ENCODE peak calls at places on chromosomes 6 and 20, in four cellular contexts. One of them, this sample, is unnamed.

GRCh38 chr20:47934761-47935160 is 149.5 kb upstream of the SULF2 start:
- DNase-seq in prostate gland: no peak
- DNase-seq in GM23338: no peak
- DNase-seq in CD4-positive, alpha-beta T cell: no peak
- DNase-seq in this sample: no peak

GRCh38 chr6:100342830-100343229 is 121.9 kb downstream of the SIM1 start:
- DNase-seq in GM23338: no peak
- DNase-seq in prostate gland: no peak
- DNase-seq in CD4-positive, alpha-beta T cell: no peak
- DNase-seq in this sample: no peak

GRCh38 chr6:46490425-46491200 is 636 bp downstream of the RCAN2 start:
- DNase-seq in GM23338: peak
- DNase-seq in prostate gland: no peak
- DNase-seq in CD4-positive, alpha-beta T cell: no peak
- DNase-seq in this sample: no peak

GRCh38 chr6:30776361-30777223 is 32.2 kb upstream of the IER3 start:
- DNase-seq in CD4-positive, alpha-beta T cell: no peak
- DNase-seq in GM23338: no peak
- DNase-seq in prostate gland: no peak
- DNase-seq in this sample: no peak

GRCh38 chr6:45625191-45625664 is 247.5 kb upstream of the SUPT3H start:
- DNase-seq in GM23338: no peak
- DNase-seq in prostate gland: no peak
- DNase-seq in CD4-positive, alpha-beta T cell: no peak
- DNase-seq in this sample: no peak

GRCh38 chr6:144285548-144285797 is 338 bp downstream of the UTRN start:
- DNase-seq in CD4-positive, alpha-beta T cell: peak
- DNase-seq in GM23338: no peak
- DNase-seq in prostate gland: no peak
- DNase-seq in this sample: no peak

GRCh38 chr6:140854363-140854762 is 1278.4 kb upstream of the GJE1 start:
- DNase-seq in CD4-positive, alpha-beta T cell: no peak
- DNase-seq in GM23338: no peak
- DNase-seq in prostate gland: no peak
- DNase-seq in this sample: no peak

GRCh38 chr20:35049776-35050352 is 42.7 kb downstream of the TRPC4AP start:
- DNase-seq in prostate gland: peak
- DNase-seq in GM23338: no peak
- DNase-seq in CD4-positive, alpha-beta T cell: no peak
- DNase-seq in this sample: no peak

GRCh38 chr20:53165452-53165851 is 193.3 kb downstream of the TSHZ2 start:
- DNase-seq in CD4-positive, alpha-beta T cell: no peak
- DNase-seq in prostate gland: no peak
- DNase-seq in GM23338: no peak
- DNase-seq in this sample: no peak

GRCh38 chr20:25058797-25059486 is 1.0 kb upstream of the ACSS1 start:
- DNase-seq in CD4-positive, alpha-beta T cell: no peak
- DNase-seq in GM23338: peak
- DNase-seq in prostate gland: peak
- DNase-seq in this sample: no peak
- H3K27ac ChIP-seq in CD4-positive, alpha-beta T cell: peak
- H3K27ac ChIP-seq in GM23338: no peak
- H3K27ac ChIP-seq in prostate gland: peak
- H3K27ac ChIP-seq in this sample: peak

DNA sequence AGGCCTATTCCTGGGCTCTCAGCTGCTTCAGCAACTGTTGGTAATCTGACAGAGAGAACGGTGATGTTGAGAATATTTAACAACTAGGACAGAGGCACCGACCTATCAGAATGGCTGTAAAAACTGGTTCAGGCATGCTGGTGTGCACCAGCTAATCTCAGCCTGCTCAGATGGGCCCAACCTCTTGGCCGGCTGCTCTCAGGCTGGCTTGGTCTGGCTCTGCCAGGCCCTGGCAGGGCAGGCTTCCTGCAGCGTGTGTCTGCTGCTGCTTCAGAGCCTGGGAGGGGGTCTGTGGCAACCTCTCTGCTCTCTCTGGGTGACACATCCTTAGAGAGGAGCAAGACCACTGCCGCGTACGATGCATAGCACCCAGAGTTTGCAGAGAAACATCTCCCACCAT is 4.8 kb downstream of the SLC2A12 start:
- DNase-seq in CD4-positive, alpha-beta T cell: no peak
- DNase-seq in GM23338: no peak
- DNase-seq in prostate gland: no peak
- DNase-seq in this sample: peak
- H3K27ac ChIP-seq in CD4-positive, alpha-beta T cell: no peak
- H3K27ac ChIP-seq in GM23338: no peak
- H3K27ac ChIP-seq in prostate gland: peak
- H3K27ac ChIP-seq in this sample: peak

GRCh38 chr6:139448998-139449610 is 74.7 kb upstream of the CITED2 start:
- DNase-seq in prostate gland: no peak
- DNase-seq in GM23338: no peak
- DNase-seq in CD4-positive, alpha-beta T cell: no peak
- DNase-seq in this sample: no peak
- H3K27ac ChIP-seq in prostate gland: no peak
- H3K27ac ChIP-seq in GM23338: no peak
- H3K27ac ChIP-seq in CD4-positive, alpha-beta T cell: no peak
- H3K27ac ChIP-seq in this sample: no peak

DNA sequence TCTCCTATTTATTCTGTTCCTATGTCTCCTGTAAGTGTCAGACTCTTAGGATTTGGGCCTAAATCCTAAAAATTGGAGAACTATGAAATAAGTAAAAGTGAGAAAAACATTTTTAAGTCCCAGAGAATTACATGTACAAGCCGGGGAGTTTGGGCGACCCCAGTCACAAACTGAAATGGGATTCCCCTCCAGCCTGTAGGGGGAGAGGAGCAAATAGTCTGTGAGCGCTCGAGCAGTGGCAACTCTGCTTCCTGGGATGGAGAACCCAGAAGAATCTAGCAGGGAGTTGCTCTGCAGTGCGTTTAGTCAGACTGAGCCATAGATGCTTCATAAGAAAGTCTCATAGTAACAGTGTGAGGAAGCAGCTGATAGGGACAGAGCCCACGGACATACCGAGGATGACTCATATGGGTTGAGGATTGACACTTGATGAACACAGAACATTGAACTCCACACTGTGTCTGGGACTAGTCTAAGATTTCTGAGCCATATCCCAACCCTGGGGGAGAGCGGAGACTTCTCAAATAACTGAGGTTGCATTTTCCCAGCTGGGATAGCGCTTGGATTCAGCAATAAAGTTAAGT is 437.2 kb downstream of the BCKDHB start:
- DNase-seq in GM23338: peak
- DNase-seq in CD4-positive, alpha-beta T cell: no peak
- DNase-seq in prostate gland: no peak
- DNase-seq in this sample: no peak
- H3K27ac ChIP-seq in GM23338: no peak
- H3K27ac ChIP-seq in CD4-positive, alpha-beta T cell: no peak
- H3K27ac ChIP-seq in prostate gland: no peak
- H3K27ac ChIP-seq in this sample: no peak

GRCh38 chr20:16555754-16556153 is 17.5 kb downstream of the KIF16B start:
- DNase-seq in GM23338: no peak
- DNase-seq in prostate gland: no peak
- DNase-seq in CD4-positive, alpha-beta T cell: no peak
- DNase-seq in this sample: no peak
- H3K27ac ChIP-seq in GM23338: no peak
- H3K27ac ChIP-seq in prostate gland: no peak
- H3K27ac ChIP-seq in CD4-positive, alpha-beta T cell: no peak
- H3K27ac ChIP-seq in this sample: no peak

GRCh38 chr6:4319992-4320683 is 184.8 kb upstream of the ECI2 start:
- DNase-seq in GM23338: no peak
- DNase-seq in CD4-positive, alpha-beta T cell: no peak
- DNase-seq in prostate gland: no peak
- DNase-seq in this sample: no peak
- H3K27ac ChIP-seq in GM23338: no peak
- H3K27ac ChIP-seq in CD4-positive, alpha-beta T cell: no peak
- H3K27ac ChIP-seq in prostate gland: no peak
- H3K27ac ChIP-seq in this sample: no peak

This sample was measured in caudate nucleus.